ENCODE peak calls at places on chromosomes 7 and 10, in five cellular contexts. One of them, this sample, is unnamed.

GRCh38 chr10:87544750-87545149 is 40.1 kb downstream of the MINPP1 start:
- DNase-seq in AG04450: no peak
- DNase-seq in choroid plexus epithelial cell: peak; percentile 51
- DNase-seq in A549: no peak
- DNase-seq in kidney epithelial cell: no peak
- DNase-seq in this sample: no peak

GRCh38 chr10:44801383-44802327 is 109.5 kb upstream of the TMEM72 start:
- DNase-seq in AG04450: peak; percentile 82
- DNase-seq in choroid plexus epithelial cell: peak; percentile 98
- DNase-seq in A549: peak; percentile 38
- DNase-seq in kidney epithelial cell: peak; percentile 97
- DNase-seq in this sample: peak; percentile 94

GRCh38 chr10:92656266-92656961 is 33.3 kb upstream of the HHEX start:
- DNase-seq in AG04450: no peak
- DNase-seq in choroid plexus epithelial cell: no peak
- DNase-seq in A549: no peak
- DNase-seq in kidney epithelial cell: no peak
- DNase-seq in this sample: no peak

GRCh38 chr10:76509501-76509900 is 1078.1 kb downstream of the LRMDA start:
- DNase-seq in AG04450: no peak
- DNase-seq in choroid plexus epithelial cell: peak; percentile 16
- DNase-seq in A549: no peak
- DNase-seq in kidney epithelial cell: no peak
- DNase-seq in this sample: peak; percentile 22

GRCh38 chr7:27345164-27345887 is 102.7 kb downstream of the EVX1 start:
- DNase-seq in AG04450: no peak
- DNase-seq in choroid plexus epithelial cell: no peak
- DNase-seq in A549: no peak
- DNase-seq in kidney epithelial cell: no peak
- DNase-seq in this sample: no peak

GRCh38 chr10:35394411-35394851 is 58.1 kb downstream of the CCNY start:
- DNase-seq in AG04450: no peak
- DNase-seq in choroid plexus epithelial cell: no peak
- DNase-seq in A549: no peak
- DNase-seq in kidney epithelial cell: no peak
- DNase-seq in this sample: no peak

GRCh38 chr7:29457141-29457561 is 106.5 kb upstream of the PRR15 start:
- DNase-seq in AG04450: no peak
- DNase-seq in choroid plexus epithelial cell: peak; percentile 7
- DNase-seq in A549: no peak
- DNase-seq in kidney epithelial cell: no peak
- DNase-seq in this sample: no peak

GRCh38 chr7:33744293-33744692 is 161.0 kb upstream of the BMPER start:
- DNase-seq in AG04450: no peak
- DNase-seq in choroid plexus epithelial cell: peak; percentile 54
- DNase-seq in A549: peak; percentile 48
- DNase-seq in kidney epithelial cell: no peak
- DNase-seq in this sample: no peak

GRCh38 chr10:28302012-28302667 is 724 bp downstream of the MPP7 start:
- DNase-seq in AG04450: no peak
- DNase-seq in choroid plexus epithelial cell: peak; percentile 29
- DNase-seq in A549: no peak
- DNase-seq in kidney epithelial cell: no peak
- DNase-seq in this sample: peak; percentile 10

GRCh38 chr7:79952399-79952798 is 182.2 kb upstream of the GNAI1 start:
- DNase-seq in AG04450: no peak
- DNase-seq in choroid plexus epithelial cell: no peak
- DNase-seq in A549: no peak
- DNase-seq in kidney epithelial cell: no peak
- DNase-seq in this sample: no peak

GRCh38 chr10:21161090-21161625 is 264.0 kb upstream of the NEBL start:
- DNase-seq in AG04450: no peak
- DNase-seq in choroid plexus epithelial cell: no peak
- DNase-seq in A549: no peak
- DNase-seq in kidney epithelial cell: no peak
- DNase-seq in this sample: no peak

GRCh38 chr7:7761340-7761973 is 43.0 kb upstream of the RPA3 start:
- DNase-seq in AG04450: no peak
- DNase-seq in choroid plexus epithelial cell: peak; percentile 82
- DNase-seq in A549: peak; percentile 60
- DNase-seq in kidney epithelial cell: no peak
- DNase-seq in this sample: peak; percentile 78

GRCh38 chr7:37921340-37921805 is 933 bp downstream of the EPDR1 start:
- DNase-seq in AG04450: no peak
- DNase-seq in choroid plexus epithelial cell: peak; percentile 60
- DNase-seq in A549: peak; percentile 76
- DNase-seq in kidney epithelial cell: no peak
- DNase-seq in this sample: peak; percentile 71

GRCh38 chr7:4801839-4802231 is 26.4 kb downstream of the AP5Z1 start:
- DNase-seq in AG04450: no peak
- DNase-seq in choroid plexus epithelial cell: no peak
- DNase-seq in A549: no peak
- DNase-seq in kidney epithelial cell: no peak
- DNase-seq in this sample: no peak

GRCh38 chr10:110209399-110209925 is 2.1 kb downstream of the MXI1 start:
- DNase-seq in AG04450: peak; percentile 24
- DNase-seq in choroid plexus epithelial cell: peak; percentile 77
- DNase-seq in A549: peak; percentile 68
- DNase-seq in kidney epithelial cell: no peak
- DNase-seq in this sample: peak; percentile 64

GRCh38 chr7:24356758-24357386 is 72.9 kb downstream of the NPY start:
- DNase-seq in AG04450: no peak
- DNase-seq in choroid plexus epithelial cell: no peak
- DNase-seq in A549: no peak
- DNase-seq in kidney epithelial cell: no peak
- DNase-seq in this sample: no peak

GRCh38 chr7:41592226-41592625 is 110.7 kb downstream of the INHBA start:
- DNase-seq in AG04450: no peak
- DNase-seq in choroid plexus epithelial cell: no peak
- DNase-seq in A549: no peak
- DNase-seq in kidney epithelial cell: no peak
- DNase-seq in this sample: no peak

GRCh38 chr7:41590951-41591350 is 111.9 kb downstream of the INHBA start:
- DNase-seq in AG04450: no peak
- DNase-seq in choroid plexus epithelial cell: no peak
- DNase-seq in A549: no peak
- DNase-seq in kidney epithelial cell: no peak
- DNase-seq in this sample: no peak

GRCh38 chr7:41592794-41593193 is 110.1 kb downstream of the INHBA start:
- DNase-seq in AG04450: no peak
- DNase-seq in choroid plexus epithelial cell: no peak
- DNase-seq in A549: no peak
- DNase-seq in kidney epithelial cell: no peak
- DNase-seq in this sample: no peak
- H3K4me3 ChIP-seq in AG04450: no peak overlapping the region
- H3K4me3 ChIP-seq in choroid plexus epithelial cell: no peak overlapping the region
- H3K4me3 ChIP-seq in A549: no peak overlapping the region
- H3K4me3 ChIP-seq in kidney epithelial cell: no peak overlapping the region
- H3K4me3 ChIP-seq in this sample: no peak overlapping the region

GRCh38 chr7:101308245-101309085 is 13.1 kb downstream of the IFT22 start:
- DNase-seq in AG04450: no peak
- DNase-seq in choroid plexus epithelial cell: peak; percentile 47
- DNase-seq in A549: peak; percentile 89
- DNase-seq in kidney epithelial cell: no peak
- DNase-seq in this sample: peak; percentile 33
- TF ChIP-seq CTCF in AG04450: no peak
- TF ChIP-seq CTCF in choroid plexus epithelial cell: no peak
- TF ChIP-seq CTCF in A549: no peak
- TF ChIP-seq CTCF in kidney epithelial cell: no peak
- TF ChIP-seq CTCF in this sample: no peak

GRCh38 chr7:13990319-13990983 is 985 bp upstream of the ETV1 start:
- DNase-seq in AG04450: no peak
- DNase-seq in choroid plexus epithelial cell: peak; percentile 56
- DNase-seq in A549: peak; percentile 42
- DNase-seq in kidney epithelial cell: no peak
- DNase-seq in this sample: peak; percentile 72

GRCh38 chr7:13989944-13990295 is 454 bp upstream of the ETV1 start:
- DNase-seq in AG04450: no peak
- DNase-seq in choroid plexus epithelial cell: no peak
- DNase-seq in A549: no peak
- DNase-seq in kidney epithelial cell: no peak
- DNase-seq in this sample: no peak

GRCh38 chr7:13992621-13992982 is 3.1 kb upstream of the ETV1 start:
- DNase-seq in AG04450: no peak
- DNase-seq in choroid plexus epithelial cell: no peak
- DNase-seq in A549: no peak
- DNase-seq in kidney epithelial cell: no peak
- DNase-seq in this sample: no peak

GRCh38 chr7:13991791-13992620 is 2.5 kb upstream of the ETV1 start:
- DNase-seq in AG04450: no peak
- DNase-seq in choroid plexus epithelial cell: no peak
- DNase-seq in A549: no peak
- DNase-seq in kidney epithelial cell: no peak
- DNase-seq in this sample: no peak

DNA sequence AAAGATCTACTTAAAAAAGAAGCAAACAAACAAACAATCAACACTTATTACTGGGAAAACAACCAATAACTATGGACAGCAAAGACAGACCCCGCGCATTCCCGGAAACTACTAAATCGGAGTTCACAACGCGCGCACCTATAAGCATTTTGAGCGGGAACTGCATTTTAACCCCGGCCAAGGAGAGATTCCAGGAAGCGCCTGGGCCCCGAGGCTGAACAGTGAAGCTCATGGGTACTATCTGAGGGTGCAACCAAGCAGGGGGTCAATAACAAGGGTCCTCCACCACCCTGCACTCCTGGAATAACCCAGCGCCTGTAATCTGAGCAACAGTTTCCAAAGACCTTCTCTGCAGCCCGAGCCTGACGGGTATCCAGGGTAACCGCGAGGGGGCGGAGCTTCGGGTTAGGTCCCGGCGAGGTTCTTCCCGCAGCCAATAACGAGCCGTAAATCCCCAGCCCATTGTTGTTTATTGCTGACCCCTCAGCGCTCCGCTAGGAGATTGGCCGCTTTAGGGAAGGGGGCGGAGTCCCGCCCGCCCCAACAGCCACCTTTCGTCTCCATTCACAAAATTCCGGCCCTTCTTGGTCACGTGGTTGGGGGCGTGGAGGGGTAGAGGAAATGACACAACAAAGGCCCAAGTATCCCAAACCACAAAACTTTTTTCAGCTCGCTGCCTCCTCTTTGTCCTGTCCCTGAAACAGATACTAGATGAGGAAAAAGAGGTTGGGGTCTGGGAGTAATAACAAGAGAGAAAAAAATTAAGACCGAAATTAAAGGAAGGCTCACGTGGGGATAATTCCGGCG is 1.7 kb upstream of the ETV1 start:
- DNase-seq in AG04450: peak; percentile 95
- DNase-seq in choroid plexus epithelial cell: peak; percentile 99
- DNase-seq in A549: peak; percentile 93
- DNase-seq in kidney epithelial cell: peak; percentile 94
- DNase-seq in this sample: peak; percentile 99
- H3K4me3 ChIP-seq in AG04450: peak overlapping the region; percentile 81
- H3K4me3 ChIP-seq in choroid plexus epithelial cell: peak overlapping the region; percentile 87
- H3K4me3 ChIP-seq in A549: peak overlapping the region; percentile 61
- H3K4me3 ChIP-seq in kidney epithelial cell: peak overlapping the region; percentile 60
- H3K4me3 ChIP-seq in this sample: peak overlapping the region; percentile 77

DNA sequence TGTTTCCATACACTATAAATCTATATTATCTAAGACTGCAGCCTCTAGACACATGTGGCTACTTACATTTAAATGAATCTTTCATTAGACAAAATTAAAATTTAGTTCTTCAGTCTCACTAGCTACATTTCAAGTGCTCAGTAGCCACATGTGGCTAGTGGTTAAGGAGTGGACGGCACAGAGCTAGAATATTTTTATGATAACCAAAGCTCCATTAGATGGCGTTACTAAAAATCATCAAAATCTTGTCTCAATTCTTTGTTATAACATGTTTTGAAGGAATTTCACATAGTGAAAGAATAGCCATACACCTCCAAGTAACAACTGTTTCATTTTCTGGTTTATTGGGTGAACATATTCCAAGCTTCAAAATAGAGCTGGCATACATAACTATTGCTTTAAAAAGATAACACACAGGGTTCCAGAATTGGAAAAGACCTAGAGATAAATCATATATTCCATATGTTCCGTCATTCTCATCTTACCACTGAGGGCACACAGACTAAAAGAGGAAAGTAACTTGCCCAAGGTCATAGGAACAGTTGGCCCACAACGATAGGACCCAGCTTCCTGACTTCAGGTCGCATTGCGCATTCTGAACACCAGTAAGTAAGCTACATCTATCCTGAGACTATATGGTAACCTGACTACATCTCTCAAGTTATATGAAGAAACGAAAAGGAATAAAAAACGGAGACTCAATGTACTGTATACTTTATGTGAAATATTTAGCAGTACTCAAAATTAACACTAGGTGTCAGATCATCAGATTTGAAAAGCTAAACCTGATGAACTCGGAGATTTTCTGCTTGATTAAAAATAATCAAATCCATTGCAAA is 66.6 kb downstream of the CAV1 start:
- DNase-seq in AG04450: no peak
- DNase-seq in choroid plexus epithelial cell: peak; percentile 60
- DNase-seq in A549: peak; percentile 42
- DNase-seq in kidney epithelial cell: no peak
- DNase-seq in this sample: peak; percentile 51
- TF ChIP-seq CTCF in AG04450: peak; percentile 62
- TF ChIP-seq CTCF in choroid plexus epithelial cell: peak; percentile 53
- TF ChIP-seq CTCF in A549: peak; percentile 75
- TF ChIP-seq CTCF in kidney epithelial cell: peak; percentile 34
- TF ChIP-seq CTCF in this sample: peak; percentile 53

This sample was measured in astrocyte of the spinal cord.